ENCODE peak calls at places on chromosomes 2 and 18, in four cellular contexts. F is HFF-Myc; V is stimulated activated CD8-positive, alpha-beta memory T cell treated with anti-CD3 and anti-CD28 coated beads, Interleukin-12 subunit alpha, Interleukin-12 subunit beta, amount 100 ng/mL, for 1 hour; O is AG08395. B is an unnamed sample.

GRCh38 chr2:69026638-69027037 is 13.7 kb downstream of the ANTXR1 start:
- DNase-seq in V (no peak), F (no peak), O (no peak), B (no peak)

GRCh38 chr2:43114210-43114609 is 112.2 kb downstream of the ZFP36L2 start:
- DNase-seq in V (no peak), O (no peak), F (no peak), B (no peak)

GRCh38 chr2:9757430-9758287 is 85.6 kb upstream of the TAF1B start:
- DNase-seq in V (no peak), F (no peak), O (peak), B (no peak)

GRCh38 chr2:208618220-208618619 is 211.6 kb downstream of the PTH2R start:
- DNase-seq in F (no peak), V (no peak), O (no peak), B (no peak)

GRCh38 chr2:199875400-199875799 is 24.4 kb upstream of the FTCDNL1 start:
- DNase-seq in F (no peak), O (peak), V (no peak), B (no peak)

GRCh38 chr2:216370961-216371633 is 1.2 kb downstream of the MARCHF4 start:
- DNase-seq in F (no peak), V (no peak), O (no peak), B (no peak)

GRCh38 chr2:120109186-120110061 is 96.5 kb downstream of the EPB41L5 start:
- DNase-seq in O (peak), V (no peak), F (peak), B (peak)

GRCh38 chr18:48405108-48405507 is 4.1 kb downstream of the ZBTB7C start:
- DNase-seq in V (no peak), O (peak), F (no peak), B (no peak)

GRCh38 chr2:218219934-218220333 is 2.9 kb downstream of the ARPC2 start:
- DNase-seq in O (no peak), F (no peak), V (no peak), B (no peak)

GRCh38 chr2:65015731-65016130 is 26.5 kb downstream of the SLC1A4 start:
- DNase-seq in O (peak), V (no peak), F (no peak), B (no peak)

GRCh38 chr2:151192681-151193080 is 69.0 kb downstream of the RBM43 start:
- DNase-seq in O (no peak), V (no peak), F (no peak), B (no peak)

GRCh38 chr2:71299507-71299906 is 32.1 kb upstream of the ZNF638 start:
- DNase-seq in F (no peak), V (no peak), O (peak), B (no peak)

GRCh38 chr2:134261398-134262131 is 7.7 kb downstream of the MGAT5 start:
- DNase-seq in O (peak), F (no peak), V (no peak), B (no peak)

GRCh38 chr2:240325006-240325653 is 110.3 kb upstream of the GPC1 start:
- DNase-seq in F (no peak), O (no peak), V (no peak), B (no peak)